ENCODE peak calls at places on chromosomes 7 and 10, in eight cellular contexts. N, F, S, P, B, V, W and J are unnamed samples.

GRCh38 chr7:35894721-35895120 is 93.9 kb downstream of the SEPTIN7 start:
- DNase-seq in W (no peak), P (no peak), S (no peak), B (no peak), V (no peak), F (no peak), N (no peak), J (no peak)

GRCh38 chr7:41861642-41862041 is 158.8 kb upstream of the INHBA start:
- DNase-seq in V (no peak), B (no peak), N (no peak), P (no peak), F (no peak), W (peak), S (no peak), J (no peak)

GRCh38 chr7:49398730-49399129 is 374.7 kb upstream of the VWC2 start:
- DNase-seq in F (no peak), B (no peak), P (no peak), V (no peak), W (no peak), S (no peak), N (peak), J (no peak)

GRCh38 chr7:43648725-43649406 is 66.0 kb downstream of the STK17A start:
- DNase-seq in S (peak), F (no peak), N (peak), V (peak), B (no peak), W (no peak), P (no peak), J (no peak)

GRCh38 chr10:104824378-104825006 is 183.4 kb downstream of the SORCS3 start:
- DNase-seq in V (no peak), S (no peak), P (no peak), W (no peak), F (no peak), B (peak), N (peak), J (no peak)

GRCh38 chr7:137081276-137081675 is 212.8 kb downstream of the CHRM2 start:
- DNase-seq in V (no peak), F (no peak), B (no peak), W (no peak), P (no peak), N (no peak), S (no peak), J (no peak)

GRCh38 chr10:68137174-68137573 is 27.9 kb downstream of the MYPN start:
- DNase-seq in S (no peak), W (no peak), P (no peak), V (no peak), B (no peak), F (no peak), N (peak), J (no peak)

GRCh38 chr7:45869426-45869825 is 3.5 kb downstream of the CCDC201 start:
- DNase-seq in V (no peak), F (no peak), P (no peak), S (no peak), W (no peak), N (peak), B (no peak), J (no peak)

GRCh38 chr7:36961097-36961496 is 236.8 kb upstream of the AOAH start:
- DNase-seq in P (no peak), B (no peak), N (no peak), V (no peak), S (no peak), W (no peak), F (no peak), J (no peak)

GRCh38 chr10:43361532-43362190 is 9.8 kb upstream of the FXYD4 start:
- DNase-seq in W (no peak), N (no peak), P (no peak), F (no peak), S (no peak), B (no peak), V (no peak), J (no peak)

GRCh38 chr10:29920408-29921070 is 138.8 kb downstream of the JCAD start:
- DNase-seq in F (no peak), V (no peak), S (no peak), P (no peak), W (no peak), N (no peak), B (no peak), J (no peak)

GRCh38 chr10:87931836-87932230 is 68.4 kb downstream of the PTEN start:
- DNase-seq in W (no peak), S (no peak), F (no peak), B (no peak), P (no peak), N (no peak), V (no peak), J (no peak)

GRCh38 chr10:100728928-100729876 is 16.2 kb upstream of the PAX2 start:
- DNase-seq in B (peak), V (no peak), W (no peak), N (peak), F (no peak), S (no peak), P (peak), J (no peak)

GRCh38 chr7:157740251-157740650 is 403.4 kb downstream of the DNAJB6 start:
- DNase-seq in S (no peak), N (no peak), V (no peak), B (no peak), F (no peak), P (no peak), W (no peak), J (no peak)

GRCh38 chr7:96826089-96826488 is 116.4 kb upstream of the SEM1 start:
- DNase-seq in F (no peak), P (no peak), B (no peak), N (peak), W (no peak), V (no peak), S (no peak), J (no peak)

GRCh38 chr10:22453948-22454347 is 108.7 kb downstream of the SPAG6 start:
- DNase-seq in N (no peak), V (no peak), F (no peak), W (no peak), P (peak), B (no peak), S (no peak), J (no peak)

GRCh38 chr7:47546728-47547494 is 35.0 kb downstream of the TNS3 start:
- DNase-seq in B (peak), F (no peak), W (no peak), N (no peak), S (no peak), P (no peak), V (no peak), J (no peak)

GRCh38 chr10:103184615-103185014 is 8.5 kb downstream of the NT5C2 start:
- DNase-seq in W (no peak), P (no peak), N (peak), S (no peak), B (no peak), V (no peak), F (no peak), J (no peak)

GRCh38 chr10:114874827-114875541 is 53.4 kb downstream of the FHIP2A start:
- DNase-seq in S (no peak), P (peak), B (peak), F (no peak), V (no peak), W (no peak), N (no peak), J (peak)

GRCh38 chr10:7670157-7670556 is 3.4 kb upstream of the ITIH5 start:
- DNase-seq in S (no peak), V (no peak), P (no peak), W (no peak), B (no peak), F (no peak), N (no peak), J (no peak)

GRCh38 chr10:97904026-97904410 is 54.4 kb downstream of the GOLGA7B start:
- DNase-seq in W (no peak), F (no peak), B (no peak), S (no peak), V (no peak), P (peak), N (no peak), J (no peak)

GRCh38 chr10:88428442-88428841 is 154.7 kb downstream of the RNLS start:
- DNase-seq in W (no peak), P (peak), F (no peak), B (no peak), V (no peak), N (no peak), S (no peak), J (no peak)

GRCh38 chr7:44103941-44104879 is at the start of gene AEBP1:
- DNase-seq in W (no peak), F (no peak), N (no peak), V (no peak), P (peak), B (no peak), S (no peak), J (no peak)

GRCh38 chr7:70016044-70016770 is 417.9 kb downstream of the AUTS2 start:
- DNase-seq in N (no peak), B (peak), F (no peak), V (no peak), W (no peak), P (no peak), S (no peak), J (no peak)

GRCh38 chr7:123643495-123644428 is 11.9 kb upstream of the LMOD2 start:
- DNase-seq in W (no peak), P (peak), V (no peak), S (no peak), F (no peak), B (peak), N (peak), J (no peak)

GRCh38 chr10:116809528-116810500 is 39.5 kb upstream of the ENO4 start:
- DNase-seq in B (peak), W (no peak), S (no peak), N (no peak), V (no peak), F (no peak), P (peak), J (no peak)